ENCODE peak calls at places on chromosomes 3 and 15, in nine cellular contexts. Q, M, F, U, V, N, A, T and H are unnamed samples.

GRCh38 chr15:94312946-94313345 is 81.6 kb downstream of the MCTP2 start:
- DNase-seq in U (no peak), F (peak), Q (no peak), N (no peak), V (no peak), T (no peak), A (no peak), M (peak), H (no peak)

GRCh38 chr3:29693863-29694262 is 413.0 kb downstream of the RBMS3 start:
- DNase-seq in N (no peak), U (peak), Q (peak), V (no peak), A (peak), F (peak), T (no peak), M (peak), H (no peak)

GRCh38 chr3:59364471-59364870 is 314.6 kb upstream of the CFAP20DC start:
- DNase-seq in N (no peak), V (no peak), M (peak), Q (no peak), F (peak), A (no peak), U (peak), T (no peak), H (no peak)

GRCh38 chr15:68776477-68777270 is 44.0 kb downstream of the ANP32A start:
- DNase-seq in U (no peak), F (no peak), N (no peak), Q (no peak), A (peak), M (no peak), V (no peak), T (no peak), H (no peak)

GRCh38 chr15:72493220-72493619 is 19.1 kb downstream of the ARIH1 start:
- DNase-seq in M (no peak), Q (no peak), U (no peak), N (no peak), A (no peak), T (no peak), V (no peak), F (no peak), H (no peak)

GRCh38 chr3:126371096-126371705 is 14.0 kb upstream of the KLF15 start:
- DNase-seq in F (no peak), V (no peak), N (no peak), M (no peak), U (no peak), A (peak), T (no peak), Q (no peak), H (no peak)

GRCh38 chr3:30583973-30584372 is 22.4 kb upstream of the TGFBR2 start:
- DNase-seq in M (no peak), N (no peak), A (no peak), T (no peak), F (no peak), U (no peak), Q (no peak), V (no peak), H (no peak)

GRCh38 chr15:99155961-99156443 is 51.1 kb downstream of the SYNM start:
- DNase-seq in T (no peak), N (no peak), F (peak), M (peak), Q (peak), U (peak), V (no peak), A (no peak), H (no peak)

GRCh38 chr3:188975612-188976314 is 196.0 kb upstream of the TPRG1 start:
- DNase-seq in A (no peak), M (no peak), F (no peak), Q (no peak), U (no peak), T (no peak), V (no peak), N (no peak), H (no peak)

GRCh38 chr3:50226888-50227389 is 9.1 kb upstream of the GNAI2 start:
- DNase-seq in V (no peak), A (no peak), M (peak), N (peak), Q (peak), T (peak), F (no peak), U (peak), H (peak)

GRCh38 chr3:151837057-151837456 is 23.1 kb downstream of the AADAC start:
- DNase-seq in Q (peak), M (peak), F (peak), V (no peak), N (no peak), T (no peak), A (no peak), U (peak), H (no peak)

GRCh38 chr3:57026918-57027317 is 33.5 kb upstream of the SPATA12 start:
- DNase-seq in A (no peak), N (no peak), Q (peak), M (peak), F (peak), U (peak), V (no peak), T (no peak), H (no peak)

GRCh38 chr3:5016218-5017161 is 37.3 kb downstream of the BHLHE40 start:
- DNase-seq in A (no peak), T (peak), Q (peak), N (peak), U (peak), V (no peak), F (peak), M (peak), H (peak)

GRCh38 chr3:76514836-76515235 is 525.1 kb upstream of the ROBO2 start:
- DNase-seq in V (no peak), N (no peak), Q (no peak), T (no peak), F (no peak), A (no peak), M (no peak), U (no peak), H (no peak)

GRCh38 chr3:121995190-121996137 is 26.6 kb downstream of the ILDR1 start:
- DNase-seq in M (peak), A (peak), Q (peak), T (peak), V (peak), F (peak), N (peak), U (peak), H (peak)
- TF ChIP-seq CTCF in M (peak), A (peak), Q (peak), T (peak), V (peak), F (peak), N (peak), U (peak), H (peak)

DNA sequence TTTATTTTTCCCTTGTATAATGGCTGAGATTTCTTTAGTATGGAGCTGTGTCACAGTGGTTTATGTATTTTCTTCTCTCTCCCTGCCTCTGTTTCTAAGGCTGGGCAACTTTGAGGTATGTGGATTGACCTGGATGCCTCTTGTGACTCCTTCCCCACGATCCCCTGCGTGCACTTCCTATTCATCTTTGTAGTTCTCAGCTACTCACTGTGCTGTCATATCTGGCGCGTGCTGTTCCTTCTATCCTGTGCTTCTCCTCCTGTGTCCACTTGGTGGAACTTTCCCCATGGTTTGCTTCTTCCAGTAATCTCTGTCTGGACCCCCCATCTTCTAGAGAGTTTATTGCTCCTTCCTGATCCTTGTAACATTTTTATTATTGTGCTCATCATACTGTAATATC is 97.3 kb downstream of the AKAP13 start:
- DNase-seq in U (peak), M (peak), F (peak), N (no peak), V (no peak), Q (peak), T (no peak), A (no peak), H (no peak)
- TF ChIP-seq CTCF in U (peak), M (peak), F (peak), N (no peak), V (no peak), Q (peak), T (no peak), A (peak), H (no peak)

DNA sequence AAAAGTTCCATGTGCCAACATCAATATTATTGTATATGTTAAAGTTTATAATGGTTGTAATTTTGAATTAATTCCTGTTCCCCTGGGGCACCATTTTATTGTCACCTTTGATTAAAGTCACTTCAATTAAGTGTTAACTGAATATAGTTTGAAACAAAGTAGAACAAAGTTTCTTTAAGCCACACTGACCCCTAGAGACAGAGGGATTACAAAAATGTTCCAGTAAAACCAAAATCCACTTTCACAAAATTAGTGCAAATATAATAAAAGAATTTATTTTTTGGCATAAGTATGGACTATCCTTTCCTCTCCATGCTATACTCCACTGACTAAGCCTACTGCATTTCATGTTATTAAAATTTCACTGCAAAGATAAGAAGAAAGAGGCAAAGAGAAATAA is 123.9 kb downstream of the ZMAT3 start:
- DNase-seq in N (no peak), T (no peak), V (no peak), F (no peak), M (no peak), A (no peak), Q (no peak), U (no peak), H (no peak)
- TF ChIP-seq CTCF in N (peak), T (no peak), V (peak), F (no peak), M (no peak), A (peak), Q (no peak), U (no peak), H (no peak)

GRCh38 chr15:82297546-82297945 is 34.9 kb downstream of the SAXO2 start:
- DNase-seq in N (no peak), A (no peak), M (no peak), T (no peak), U (no peak), F (no peak), V (no peak), Q (no peak), H (no peak)

GRCh38 chr15:82301296-82302016 is 38.8 kb downstream of the SAXO2 start:
- DNase-seq in V (no peak), U (no peak), F (no peak), A (no peak), M (no peak), Q (no peak), T (no peak), N (no peak), H (no peak)

GRCh38 chr15:82300883-82301282 is 38.3 kb downstream of the SAXO2 start:
- DNase-seq in A (no peak), Q (no peak), F (no peak), M (no peak), N (no peak), U (no peak), T (no peak), V (no peak), H (no peak)

GRCh38 chr15:82298032-82298431 is 35.4 kb downstream of the SAXO2 start:
- DNase-seq in T (no peak), V (no peak), A (no peak), U (no peak), N (no peak), F (no peak), Q (no peak), M (no peak), H (no peak)

DNA sequence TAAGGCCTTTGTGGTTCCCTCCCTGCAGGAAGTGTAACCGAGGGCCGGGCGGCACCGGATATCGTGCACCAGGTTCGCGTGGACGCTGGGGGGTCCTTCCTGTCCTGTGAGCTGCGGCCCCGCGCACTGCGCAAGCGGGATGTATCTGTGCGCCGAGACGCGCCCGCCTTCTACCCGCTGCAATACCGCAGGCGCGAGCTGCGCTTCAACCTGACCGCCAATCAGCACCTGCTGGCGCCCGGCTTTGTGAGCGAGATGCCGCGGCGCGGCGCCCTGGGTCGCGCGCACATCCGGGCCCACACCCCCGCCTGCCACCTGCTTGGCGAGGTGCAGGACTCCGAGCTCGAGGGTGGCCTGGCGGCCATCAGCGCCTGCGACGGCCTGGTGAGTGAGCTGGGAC is 35.9 kb downstream of the SAXO2 start:
- DNase-seq in N (no peak), V (no peak), Q (no peak), M (no peak), F (peak), A (no peak), U (no peak), T (no peak), H (no peak)
- TF ChIP-seq CTCF in N (no peak), V (no peak), Q (no peak), M (no peak), F (no peak), A (no peak), U (no peak), T (no peak), H (no peak)

GRCh38 chr3:52798978-52799476 is 4.4 kb downstream of the ITIH3 start:
- DNase-seq in N (no peak), T (peak), M (no peak), Q (peak), V (no peak), A (peak), U (no peak), F (no peak), H (peak)
- TF ChIP-seq CTCF in N (peak), T (peak), M (peak), Q (peak), V (peak), A (peak), U (peak), F (peak), H (peak)